ENCODE peak calls at places on chromosomes 6 and 20, in eight cellular contexts. One of them, this sample, is unnamed.

GRCh38 chr20:58843128-58843556 is 7.6 kb downstream of the GNAS-AS1 start:
- DNase-seq in A172: no peak
- DNase-seq in DMS79: no peak
- DNase-seq in T-helper 17 cell: no peak
- DNase-seq in EL: no peak
- DNase-seq in hippocampal formation: no peak
- DNase-seq in NCI-H774: no peak
- DNase-seq in K562: no peak
- DNase-seq in this sample: no peak

GRCh38 chr6:147961473-147962141 is 381.0 kb upstream of the SASH1 start:
- DNase-seq in T-helper 17 cell: no peak
- DNase-seq in K562: no peak
- DNase-seq in A172: no peak
- DNase-seq in EL: no peak
- DNase-seq in hippocampal formation: no peak
- DNase-seq in DMS79: no peak
- DNase-seq in NCI-H774: no peak
- DNase-seq in this sample: no peak

GRCh38 chr6:137976430-137976829 is 109.4 kb downstream of the TNFAIP3 start:
- DNase-seq in hippocampal formation: no peak
- DNase-seq in NCI-H774: no peak
- DNase-seq in EL: no peak
- DNase-seq in K562: no peak
- DNase-seq in DMS79: no peak
- DNase-seq in T-helper 17 cell: no peak
- DNase-seq in A172: no peak
- DNase-seq in this sample: no peak

GRCh38 chr20:47487175-47487917 is 14.3 kb upstream of the NCOA3 start:
- DNase-seq in A172: peak
- DNase-seq in K562: peak
- DNase-seq in EL: no peak
- DNase-seq in hippocampal formation: no peak
- DNase-seq in T-helper 17 cell: no peak
- DNase-seq in DMS79: no peak
- DNase-seq in NCI-H774: no peak
- DNase-seq in this sample: peak

GRCh38 chr20:61436674-61437279 is 184.7 kb downstream of the CDH4 start:
- DNase-seq in T-helper 17 cell: no peak
- DNase-seq in NCI-H774: no peak
- DNase-seq in K562: no peak
- DNase-seq in DMS79: peak
- DNase-seq in EL: peak
- DNase-seq in A172: peak
- DNase-seq in hippocampal formation: no peak
- DNase-seq in this sample: no peak

GRCh38 chr6:13194852-13195251 is 133.5 kb downstream of the TBC1D7 start:
- DNase-seq in K562: peak
- DNase-seq in DMS79: no peak
- DNase-seq in A172: peak
- DNase-seq in NCI-H774: no peak
- DNase-seq in hippocampal formation: peak
- DNase-seq in T-helper 17 cell: no peak
- DNase-seq in EL: peak
- DNase-seq in this sample: peak

GRCh38 chr6:108800510-108800909 is 47.7 kb upstream of the ARMC2 start:
- DNase-seq in K562: no peak
- DNase-seq in T-helper 17 cell: no peak
- DNase-seq in EL: no peak
- DNase-seq in hippocampal formation: peak
- DNase-seq in DMS79: no peak
- DNase-seq in A172: no peak
- DNase-seq in NCI-H774: no peak
- DNase-seq in this sample: no peak

GRCh38 chr6:53165333-53165732 is 16.7 kb upstream of the GCM1 start:
- DNase-seq in T-helper 17 cell: no peak
- DNase-seq in K562: no peak
- DNase-seq in hippocampal formation: no peak
- DNase-seq in NCI-H774: no peak
- DNase-seq in A172: no peak
- DNase-seq in EL: peak
- DNase-seq in DMS79: no peak
- DNase-seq in this sample: no peak

GRCh38 chr6:130372786-130373185 is 7.0 kb downstream of the TMEM200A start:
- DNase-seq in NCI-H774: no peak
- DNase-seq in T-helper 17 cell: no peak
- DNase-seq in A172: no peak
- DNase-seq in EL: no peak
- DNase-seq in DMS79: no peak
- DNase-seq in hippocampal formation: no peak
- DNase-seq in K562: no peak
- DNase-seq in this sample: no peak

GRCh38 chr20:37096415-37097039 is 730 bp upstream of the RBL1 start:
- DNase-seq in NCI-H774: no peak
- DNase-seq in T-helper 17 cell: no peak
- DNase-seq in hippocampal formation: no peak
- DNase-seq in EL: no peak
- DNase-seq in A172: no peak
- DNase-seq in DMS79: no peak
- DNase-seq in K562: peak
- DNase-seq in this sample: no peak

GRCh38 chr6:90397929-90398674 is 101.5 kb upstream of the BACH2 start:
- DNase-seq in DMS79: no peak
- DNase-seq in T-helper 17 cell: peak
- DNase-seq in NCI-H774: no peak
- DNase-seq in EL: peak
- DNase-seq in hippocampal formation: no peak
- DNase-seq in K562: no peak
- DNase-seq in A172: peak
- DNase-seq in this sample: peak

GRCh38 chr6:45148278-45148677 is 179.9 kb upstream of the RUNX2 start:
- DNase-seq in NCI-H774: no peak
- DNase-seq in T-helper 17 cell: no peak
- DNase-seq in DMS79: no peak
- DNase-seq in hippocampal formation: no peak
- DNase-seq in A172: no peak
- DNase-seq in K562: no peak
- DNase-seq in EL: no peak
- DNase-seq in this sample: no peak

GRCh38 chr6:157642736-157643135 is 180.3 kb upstream of the SNX9 start:
- DNase-seq in NCI-H774: no peak
- DNase-seq in T-helper 17 cell: no peak
- DNase-seq in A172: no peak
- DNase-seq in hippocampal formation: no peak
- DNase-seq in K562: no peak
- DNase-seq in EL: no peak
- DNase-seq in DMS79: no peak
- DNase-seq in this sample: no peak

GRCh38 chr6:52681416-52681815 is 10.5 kb downstream of the TMEM14A start:
- DNase-seq in NCI-H774: no peak
- DNase-seq in hippocampal formation: no peak
- DNase-seq in K562: no peak
- DNase-seq in A172: no peak
- DNase-seq in DMS79: no peak
- DNase-seq in T-helper 17 cell: no peak
- DNase-seq in EL: no peak
- DNase-seq in this sample: no peak

GRCh38 chr20:34014878-34015277 is 21.2 kb downstream of the RALY start:
- DNase-seq in hippocampal formation: no peak
- DNase-seq in EL: no peak
- DNase-seq in A172: no peak
- DNase-seq in NCI-H774: no peak
- DNase-seq in T-helper 17 cell: no peak
- DNase-seq in DMS79: no peak
- DNase-seq in K562: no peak
- DNase-seq in this sample: no peak

GRCh38 chr6:11847515-11848244 is 69.1 kb upstream of the ADTRP start:
- DNase-seq in hippocampal formation: no peak
- DNase-seq in A172: peak
- DNase-seq in K562: no peak
- DNase-seq in EL: no peak
- DNase-seq in T-helper 17 cell: no peak
- DNase-seq in DMS79: no peak
- DNase-seq in NCI-H774: no peak
- DNase-seq in this sample: no peak

GRCh38 chr6:56521988-56522387 is 120.7 kb downstream of the DST start:
- DNase-seq in NCI-H774: no peak
- DNase-seq in T-helper 17 cell: no peak
- DNase-seq in EL: no peak
- DNase-seq in A172: no peak
- DNase-seq in hippocampal formation: no peak
- DNase-seq in K562: no peak
- DNase-seq in DMS79: no peak
- DNase-seq in this sample: no peak

GRCh38 chr6:134402372-134402984 is 84.6 kb upstream of the SGK1 start:
- DNase-seq in K562: no peak
- DNase-seq in EL: no peak
- DNase-seq in NCI-H774: no peak
- DNase-seq in T-helper 17 cell: no peak
- DNase-seq in DMS79: no peak
- DNase-seq in A172: no peak
- DNase-seq in hippocampal formation: no peak
- DNase-seq in this sample: no peak

GRCh38 chr6:34027445-34027936 is 118.4 kb downstream of the GRM4 start:
- DNase-seq in hippocampal formation: no peak
- DNase-seq in DMS79: no peak
- DNase-seq in T-helper 17 cell: peak
- DNase-seq in EL: peak
- DNase-seq in K562: peak
- DNase-seq in A172: peak
- DNase-seq in NCI-H774: peak
- DNase-seq in this sample: peak

GRCh38 chr6:117481278-117481925 is 1.1 kb upstream of the DCBLD1 start:
- DNase-seq in EL: no peak
- DNase-seq in K562: peak
- DNase-seq in hippocampal formation: no peak
- DNase-seq in NCI-H774: no peak
- DNase-seq in T-helper 17 cell: no peak
- DNase-seq in DMS79: no peak
- DNase-seq in A172: no peak
- DNase-seq in this sample: no peak

GRCh38 chr6:99819853-99820252 is 174.2 kb downstream of the MCHR2 start:
- DNase-seq in K562: no peak
- DNase-seq in NCI-H774: no peak
- DNase-seq in DMS79: no peak
- DNase-seq in T-helper 17 cell: no peak
- DNase-seq in hippocampal formation: no peak
- DNase-seq in EL: no peak
- DNase-seq in A172: no peak
- DNase-seq in this sample: no peak

GRCh38 chr20:17225891-17226409 is 890 bp upstream of the PCSK2 start:
- DNase-seq in A172: no peak
- DNase-seq in DMS79: peak
- DNase-seq in NCI-H774: no peak
- DNase-seq in EL: no peak
- DNase-seq in hippocampal formation: no peak
- DNase-seq in T-helper 17 cell: no peak
- DNase-seq in K562: no peak
- DNase-seq in this sample: no peak

GRCh38 chr20:50788045-50788867 is 6.6 kb upstream of the BCAS4 start:
- DNase-seq in EL: peak
- DNase-seq in NCI-H774: no peak
- DNase-seq in T-helper 17 cell: no peak
- DNase-seq in DMS79: no peak
- DNase-seq in K562: peak
- DNase-seq in A172: peak
- DNase-seq in hippocampal formation: peak
- DNase-seq in this sample: no peak

GRCh38 chr6:159100789-159101182 is 56.0 kb upstream of the TAGAP start:
- DNase-seq in NCI-H774: no peak
- DNase-seq in T-helper 17 cell: no peak
- DNase-seq in DMS79: no peak
- DNase-seq in EL: no peak
- DNase-seq in K562: no peak
- DNase-seq in hippocampal formation: no peak
- DNase-seq in A172: no peak
- DNase-seq in this sample: no peak

GRCh38 chr6:38193051-38193450 is 373.5 kb downstream of the ZFAND3 start:
- DNase-seq in T-helper 17 cell: no peak
- DNase-seq in hippocampal formation: no peak
- DNase-seq in K562: no peak
- DNase-seq in NCI-H774: no peak
- DNase-seq in EL: no peak
- DNase-seq in DMS79: no peak
- DNase-seq in A172: no peak
- DNase-seq in this sample: no peak

GRCh38 chr20:8718214-8718613 is 350.7 kb upstream of the PLCB4 start:
- DNase-seq in DMS79: no peak
- DNase-seq in K562: no peak
- DNase-seq in T-helper 17 cell: no peak
- DNase-seq in NCI-H774: no peak
- DNase-seq in EL: peak
- DNase-seq in hippocampal formation: no peak
- DNase-seq in A172: no peak
- DNase-seq in this sample: no peak

GRCh38 chr6:447381-448165 is 56.0 kb downstream of the IRF4 start:
- DNase-seq in A172: no peak
- DNase-seq in DMS79: no peak
- DNase-seq in T-helper 17 cell: no peak
- DNase-seq in EL: no peak
- DNase-seq in NCI-H774: no peak
- DNase-seq in K562: no peak
- DNase-seq in hippocampal formation: no peak
- DNase-seq in this sample: no peak

GRCh38 chr6:166656269-166657206 is 29.5 kb upstream of the RPS6KA2 start:
- DNase-seq in A172: no peak
- DNase-seq in EL: peak
- DNase-seq in K562: no peak
- DNase-seq in hippocampal formation: no peak
- DNase-seq in NCI-H774: no peak
- DNase-seq in DMS79: no peak
- DNase-seq in T-helper 17 cell: no peak
- DNase-seq in this sample: no peak

GRCh38 chr6:159108438-159108985 is 60.7 kb upstream of the FNDC1 start:
- DNase-seq in A172: no peak
- DNase-seq in T-helper 17 cell: no peak
- DNase-seq in NCI-H774: no peak
- DNase-seq in K562: no peak
- DNase-seq in hippocampal formation: no peak
- DNase-seq in EL: no peak
- DNase-seq in DMS79: no peak
- DNase-seq in this sample: no peak

GRCh38 chr6:13766201-13766634 is 48.1 kb downstream of the MCUR1 start:
- DNase-seq in A172: peak
- DNase-seq in NCI-H774: no peak
- DNase-seq in K562: no peak
- DNase-seq in hippocampal formation: no peak
- DNase-seq in T-helper 17 cell: no peak
- DNase-seq in DMS79: no peak
- DNase-seq in EL: peak
- DNase-seq in this sample: no peak

GRCh38 chr6:161443868-161444267 is 170.0 kb upstream of the AGPAT4 start:
- DNase-seq in hippocampal formation: no peak
- DNase-seq in K562: peak
- DNase-seq in EL: no peak
- DNase-seq in T-helper 17 cell: no peak
- DNase-seq in NCI-H774: no peak
- DNase-seq in A172: peak
- DNase-seq in DMS79: no peak
- DNase-seq in this sample: no peak

GRCh38 chr6:99613705-99614429 is 7.2 kb downstream of the PRDM13 start:
- DNase-seq in K562: no peak
- DNase-seq in T-helper 17 cell: no peak
- DNase-seq in NCI-H774: peak
- DNase-seq in EL: peak
- DNase-seq in hippocampal formation: no peak
- DNase-seq in DMS79: no peak
- DNase-seq in A172: no peak
- DNase-seq in this sample: peak

GRCh38 chr6:111646942-111647341 is 41.3 kb upstream of the TRAF3IP2 start:
- DNase-seq in EL: peak
- DNase-seq in hippocampal formation: no peak
- DNase-seq in NCI-H774: no peak
- DNase-seq in A172: no peak
- DNase-seq in T-helper 17 cell: no peak
- DNase-seq in K562: no peak
- DNase-seq in DMS79: no peak
- DNase-seq in this sample: no peak

GRCh38 chr6:74415056-74415455 is 719.1 kb downstream of the CD109 start:
- DNase-seq in EL: no peak
- DNase-seq in T-helper 17 cell: no peak
- DNase-seq in A172: no peak
- DNase-seq in hippocampal formation: no peak
- DNase-seq in K562: no peak
- DNase-seq in NCI-H774: no peak
- DNase-seq in DMS79: no peak
- DNase-seq in this sample: no peak

This sample was measured in activated B cell treated with CpG ODN at 0.5 μM for 24 hours.